ENCODE peak calls at places on chromosomes 1 and 21, in seven cellular contexts. One of them, this sample, is unnamed.

GRCh38 chr1:70360321-70360720 is 5.8 kb upstream of the ANKRD13C start:
- DNase-seq in mesenchymal stem cell: no peak
- DNase-seq in mesendoderm: peak
- DNase-seq in IMR-90: no peak
- DNase-seq in neuronal stem cell: no peak
- DNase-seq in H1: no peak
- DNase-seq in trophoblast cell: no peak
- DNase-seq in this sample: peak

GRCh38 chr1:200228081-200228480 is 181.8 kb downstream of the ZNF281 start:
- DNase-seq in mesenchymal stem cell: no peak
- DNase-seq in mesendoderm: no peak
- DNase-seq in IMR-90: no peak
- DNase-seq in neuronal stem cell: no peak
- DNase-seq in H1: no peak
- DNase-seq in trophoblast cell: no peak
- DNase-seq in this sample: no peak

GRCh38 chr21:27507695-27508094 is 540.8 kb upstream of the ADAMTS5 start:
- DNase-seq in mesenchymal stem cell: no peak
- DNase-seq in mesendoderm: no peak
- DNase-seq in IMR-90: no peak
- DNase-seq in neuronal stem cell: no peak
- DNase-seq in H1: no peak
- DNase-seq in trophoblast cell: no peak
- DNase-seq in this sample: no peak

GRCh38 chr1:75202751-75203150 is 68.6 kb downstream of the LHX8 start:
- DNase-seq in mesenchymal stem cell: no peak
- DNase-seq in mesendoderm: no peak
- DNase-seq in IMR-90: no peak
- DNase-seq in neuronal stem cell: no peak
- DNase-seq in H1: no peak
- DNase-seq in trophoblast cell: no peak
- DNase-seq in this sample: no peak

GRCh38 chr1:32903991-32904776 is 3.0 kb upstream of the TMEM54 start:
- DNase-seq in mesenchymal stem cell: no peak
- DNase-seq in mesendoderm: no peak
- DNase-seq in IMR-90: no peak
- DNase-seq in neuronal stem cell: no peak
- DNase-seq in H1: no peak
- DNase-seq in trophoblast cell: no peak
- DNase-seq in this sample: no peak

GRCh38 chr1:58909162-58909560 is 125.3 kb upstream of the JUN start:
- DNase-seq in mesenchymal stem cell: peak
- DNase-seq in mesendoderm: no peak
- DNase-seq in IMR-90: peak
- DNase-seq in neuronal stem cell: no peak
- DNase-seq in H1: no peak
- DNase-seq in trophoblast cell: no peak
- DNase-seq in this sample: no peak

GRCh38 chr1:220336391-220337065 is 64.3 kb upstream of the RAB3GAP2 start:
- DNase-seq in mesenchymal stem cell: no peak
- DNase-seq in mesendoderm: peak
- DNase-seq in IMR-90: no peak
- DNase-seq in neuronal stem cell: no peak
- DNase-seq in H1: no peak
- DNase-seq in trophoblast cell: no peak
- DNase-seq in this sample: no peak

GRCh38 chr1:101216623-101217022 is 20.2 kb upstream of the S1PR1 start:
- DNase-seq in mesenchymal stem cell: no peak
- DNase-seq in mesendoderm: peak
- DNase-seq in IMR-90: no peak
- DNase-seq in neuronal stem cell: no peak
- DNase-seq in H1: no peak
- DNase-seq in trophoblast cell: peak
- DNase-seq in this sample: no peak

GRCh38 chr1:215567491-215568286 is 585 bp downstream of the KCTD3 start:
- DNase-seq in mesenchymal stem cell: peak
- DNase-seq in mesendoderm: peak
- DNase-seq in IMR-90: peak
- DNase-seq in neuronal stem cell: peak
- DNase-seq in H1: peak
- DNase-seq in trophoblast cell: peak
- DNase-seq in this sample: peak

GRCh38 chr1:27045973-27046558 is 33.4 kb upstream of the TENT5B start:
- DNase-seq in mesenchymal stem cell: peak
- DNase-seq in mesendoderm: peak
- DNase-seq in IMR-90: peak
- DNase-seq in neuronal stem cell: peak
- DNase-seq in H1: peak
- DNase-seq in trophoblast cell: peak
- DNase-seq in this sample: peak

GRCh38 chr1:247401310-247402098 is 14.5 kb upstream of the NLRP3 start:
- DNase-seq in mesenchymal stem cell: no peak
- DNase-seq in mesendoderm: no peak
- DNase-seq in IMR-90: no peak
- DNase-seq in neuronal stem cell: no peak
- DNase-seq in H1: no peak
- DNase-seq in trophoblast cell: no peak
- DNase-seq in this sample: no peak

GRCh38 chr1:149845416-149845815 is 54.0 kb upstream of the BOLA1 start:
- DNase-seq in mesenchymal stem cell: peak
- DNase-seq in mesendoderm: peak
- DNase-seq in IMR-90: no peak
- DNase-seq in neuronal stem cell: no peak
- DNase-seq in H1: no peak
- DNase-seq in trophoblast cell: no peak
- DNase-seq in this sample: peak

GRCh38 chr1:19664453-19665043 is at the start of gene HTR6:
- DNase-seq in mesenchymal stem cell: no peak
- DNase-seq in mesendoderm: no peak
- DNase-seq in IMR-90: no peak
- DNase-seq in neuronal stem cell: no peak
- DNase-seq in H1: no peak
- DNase-seq in trophoblast cell: no peak
- DNase-seq in this sample: no peak

GRCh38 chr1:208170252-208170651 is 73.9 kb downstream of the PLXNA2 start:
- DNase-seq in mesenchymal stem cell: no peak
- DNase-seq in mesendoderm: no peak
- DNase-seq in IMR-90: no peak
- DNase-seq in neuronal stem cell: no peak
- DNase-seq in H1: no peak
- DNase-seq in trophoblast cell: no peak
- DNase-seq in this sample: no peak

GRCh38 chr1:116834605-116835004 is 75.1 kb upstream of the PTGFRN start:
- DNase-seq in mesenchymal stem cell: no peak
- DNase-seq in mesendoderm: peak
- DNase-seq in IMR-90: no peak
- DNase-seq in neuronal stem cell: no peak
- DNase-seq in H1: no peak
- DNase-seq in trophoblast cell: no peak
- DNase-seq in this sample: no peak

GRCh38 chr1:238982736-238983135 is 403.6 kb upstream of the CHRM3 start:
- DNase-seq in mesenchymal stem cell: peak
- DNase-seq in mesendoderm: no peak
- DNase-seq in IMR-90: no peak
- DNase-seq in neuronal stem cell: no peak
- DNase-seq in H1: no peak
- DNase-seq in trophoblast cell: no peak
- DNase-seq in this sample: no peak

GRCh38 chr1:152622803-152623202 is at the start of gene LCE3A:
- DNase-seq in mesenchymal stem cell: no peak
- DNase-seq in mesendoderm: no peak
- DNase-seq in IMR-90: peak
- DNase-seq in neuronal stem cell: no peak
- DNase-seq in H1: no peak
- DNase-seq in trophoblast cell: peak
- DNase-seq in this sample: no peak

GRCh38 chr21:45351526-45352275 is 53.3 kb upstream of the COL18A1 start:
- DNase-seq in mesenchymal stem cell: no peak
- DNase-seq in mesendoderm: no peak
- DNase-seq in IMR-90: peak
- DNase-seq in neuronal stem cell: no peak
- DNase-seq in H1: no peak
- DNase-seq in trophoblast cell: no peak
- DNase-seq in this sample: no peak

GRCh38 chr1:73056826-73057225 is 774.5 kb upstream of the NEGR1 start:
- DNase-seq in mesenchymal stem cell: no peak
- DNase-seq in mesendoderm: no peak
- DNase-seq in IMR-90: no peak
- DNase-seq in neuronal stem cell: no peak
- DNase-seq in H1: no peak
- DNase-seq in trophoblast cell: no peak
- DNase-seq in this sample: no peak

GRCh38 chr1:19179597-19180271 is 30.3 kb downstream of the UBR4 start:
- DNase-seq in mesenchymal stem cell: peak
- DNase-seq in mesendoderm: peak
- DNase-seq in IMR-90: peak
- DNase-seq in neuronal stem cell: no peak
- DNase-seq in H1: no peak
- DNase-seq in trophoblast cell: no peak
- DNase-seq in this sample: no peak

GRCh38 chr1:100134872-100135271 is 1.9 kb downstream of the TRMT13 start:
- DNase-seq in mesenchymal stem cell: peak
- DNase-seq in mesendoderm: peak
- DNase-seq in IMR-90: peak
- DNase-seq in neuronal stem cell: no peak
- DNase-seq in H1: no peak
- DNase-seq in trophoblast cell: no peak
- DNase-seq in this sample: no peak

GRCh38 chr1:145706282-145706681 is 886 bp downstream of the PDZK1 start:
- DNase-seq in mesenchymal stem cell: no peak
- DNase-seq in mesendoderm: no peak
- DNase-seq in IMR-90: peak
- DNase-seq in neuronal stem cell: no peak
- DNase-seq in H1: no peak
- DNase-seq in trophoblast cell: peak
- DNase-seq in this sample: no peak

GRCh38 chr1:11799896-11800295 is 5.9 kb downstream of the MTHFR start:
- DNase-seq in mesenchymal stem cell: no peak
- DNase-seq in mesendoderm: no peak
- DNase-seq in IMR-90: no peak
- DNase-seq in neuronal stem cell: no peak
- DNase-seq in H1: no peak
- DNase-seq in trophoblast cell: no peak
- DNase-seq in this sample: no peak
- H3K18ac ChIP-seq in mesenchymal stem cell: no peak
- H3K18ac ChIP-seq in mesendoderm: no peak
- H3K18ac ChIP-seq in IMR-90: no peak
- H3K18ac ChIP-seq in neuronal stem cell: no peak
- H3K18ac ChIP-seq in H1: no peak
- H3K18ac ChIP-seq in trophoblast cell: no peak
- H3K18ac ChIP-seq in this sample: no peak

DNA sequence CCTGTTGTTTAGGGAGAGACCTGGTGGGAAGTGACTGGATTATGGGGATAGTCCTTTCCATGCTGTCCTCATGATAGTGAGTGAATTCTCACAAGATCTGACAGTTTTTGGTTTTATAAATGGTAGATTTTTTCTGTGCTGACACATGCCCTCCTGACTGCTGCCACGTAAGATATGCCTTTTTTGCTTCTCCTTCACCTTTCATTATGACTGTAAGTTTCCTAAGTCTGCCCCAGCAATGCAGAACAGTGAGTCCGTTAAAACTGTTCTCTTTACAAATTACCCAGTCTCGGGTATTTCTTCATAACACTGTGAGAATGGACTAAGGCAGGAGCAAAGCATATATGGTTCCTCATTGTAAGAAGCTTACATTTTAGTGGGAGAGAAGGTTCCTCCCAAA is 1727.2 kb downstream of the NCAM2 start:
- DNase-seq in mesenchymal stem cell: no peak
- DNase-seq in mesendoderm: no peak
- DNase-seq in IMR-90: no peak
- DNase-seq in neuronal stem cell: no peak
- DNase-seq in H1: no peak
- DNase-seq in trophoblast cell: no peak
- DNase-seq in this sample: no peak
- H3K18ac ChIP-seq in mesenchymal stem cell: no peak
- H3K18ac ChIP-seq in mesendoderm: no peak
- H3K18ac ChIP-seq in IMR-90: no peak
- H3K18ac ChIP-seq in neuronal stem cell: no peak
- H3K18ac ChIP-seq in H1: no peak
- H3K18ac ChIP-seq in trophoblast cell: no peak
- H3K18ac ChIP-seq in this sample: no peak

DNA sequence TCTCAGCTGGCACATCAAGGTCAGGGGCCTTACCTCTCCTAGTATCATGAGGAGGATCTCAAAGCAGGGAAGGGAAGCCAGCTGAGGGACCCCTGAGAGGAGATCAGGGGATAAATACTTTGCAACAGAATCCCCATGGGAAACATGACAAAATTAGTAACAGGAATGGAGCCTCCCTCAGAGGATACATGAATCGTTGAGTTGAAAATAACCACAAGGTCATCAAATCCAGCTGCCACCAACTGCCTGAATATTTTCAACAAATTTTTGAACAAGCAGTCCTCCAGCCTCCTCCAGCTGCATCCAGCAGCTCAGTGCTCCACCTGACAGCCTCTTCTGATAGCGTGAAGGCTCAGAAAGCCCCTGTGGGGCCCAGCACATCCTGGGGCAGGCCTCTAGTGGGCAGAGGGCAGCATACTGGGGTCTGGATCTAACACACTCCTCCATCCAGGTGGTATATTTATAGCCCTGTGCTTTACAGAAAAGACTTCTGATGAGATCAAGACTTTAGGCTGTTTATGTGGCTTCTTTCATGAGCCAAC is 404.3 kb downstream of the NTNG1 start:
- DNase-seq in mesenchymal stem cell: no peak
- DNase-seq in mesendoderm: no peak
- DNase-seq in IMR-90: no peak
- DNase-seq in neuronal stem cell: no peak
- DNase-seq in H1: no peak
- DNase-seq in trophoblast cell: no peak
- DNase-seq in this sample: no peak
- H3K18ac ChIP-seq in mesenchymal stem cell: no peak
- H3K18ac ChIP-seq in mesendoderm: no peak
- H3K18ac ChIP-seq in IMR-90: no peak
- H3K18ac ChIP-seq in neuronal stem cell: no peak
- H3K18ac ChIP-seq in H1: no peak
- H3K18ac ChIP-seq in trophoblast cell: no peak
- H3K18ac ChIP-seq in this sample: no peak

GRCh38 chr1:196401454-196401838 is 206.8 kb downstream of the KCNT2 start:
- DNase-seq in mesenchymal stem cell: no peak
- DNase-seq in mesendoderm: no peak
- DNase-seq in IMR-90: no peak
- DNase-seq in neuronal stem cell: no peak
- DNase-seq in H1: no peak
- DNase-seq in trophoblast cell: no peak
- DNase-seq in this sample: no peak
- H3K18ac ChIP-seq in mesenchymal stem cell: no peak
- H3K18ac ChIP-seq in mesendoderm: no peak
- H3K18ac ChIP-seq in IMR-90: no peak
- H3K18ac ChIP-seq in neuronal stem cell: no peak
- H3K18ac ChIP-seq in H1: no peak
- H3K18ac ChIP-seq in trophoblast cell: no peak
- H3K18ac ChIP-seq in this sample: no peak